ENCODE peak calls at places on chromosomes 16 and 17, in seven cellular contexts. Z, Y, L, S, F, N and Q are unnamed samples.

GRCh38 chr17:69267219-69267618 is 38.6 kb upstream of the ABCA10 start:
- DNase-seq in Z (no peak), Y (no peak), L (no peak), S (no peak), F (no peak), N (no peak), Q (no peak)

GRCh38 chr17:185445-186138 is 4.1 kb upstream of the DOC2B start:
- DNase-seq in Z (peak; percentile 15), Y (no peak), L (no peak), S (no peak), F (no peak), N (no peak), Q (no peak)

GRCh38 chr16:53770641-53771040 is 66.7 kb downstream of the FTO start:
- DNase-seq in Z (no peak), Y (no peak), L (no peak), S (no peak), F (no peak), N (no peak), Q (no peak)

GRCh38 chr17:69358688-69359596 is 32.0 kb upstream of the ABCA5 start:
- DNase-seq in Z (no peak), Y (peak; percentile 36), L (no peak), S (no peak), F (no peak), N (no peak), Q (no peak)

GRCh38 chr17:3961564-3962047 is 2.6 kb downstream of the ATP2A3 start:
- DNase-seq in Z (no peak), Y (no peak), L (no peak), S (no peak), F (no peak), N (peak; percentile 74), Q (no peak)

GRCh38 chr17:13477180-13477611 is 124.5 kb downstream of the HS3ST3A1 start:
- DNase-seq in Z (no peak), Y (no peak), L (no peak), S (no peak), F (no peak), N (no peak), Q (peak; percentile 15)

GRCh38 chr16:48081656-48082055 is 74.1 kb downstream of the ABCC12 start:
- DNase-seq in Z (no peak), Y (no peak), L (no peak), S (no peak), F (no peak), N (no peak), Q (peak; percentile 80)

GRCh38 chr16:8788578-8789172 is 8.8 kb downstream of the TMEM186 start:
- DNase-seq in Z (no peak), Y (no peak), L (no peak), S (no peak), F (no peak), N (peak; percentile 68), Q (no peak)

GRCh38 chr17:4483012-4483840 is 15.5 kb upstream of the SPNS2 start:
- DNase-seq in Z (no peak), Y (no peak), L (peak; percentile 73), S (peak; percentile 5), F (peak; percentile 71), N (peak; percentile 82), Q (no peak)

GRCh38 chr17:64491995-64492394 is 4.9 kb downstream of the POLG2 start:
- DNase-seq in Z (no peak), Y (no peak), L (no peak), S (no peak), F (no peak), N (no peak), Q (no peak)

GRCh38 chr16:15650698-15651161 is 685 bp downstream of the NDE1 start:
- DNase-seq in Z (no peak), Y (peak; percentile 51), L (no peak), S (no peak), F (no peak), N (peak; percentile 44), Q (peak; percentile 49)

GRCh38 chr17:49755681-49756283 is 8.1 kb downstream of the FAM117A start:
- DNase-seq in Z (no peak), Y (no peak), L (no peak), S (no peak), F (no peak), N (no peak), Q (no peak)

GRCh38 chr16:28869201-28869600 is 5.6 kb downstream of the SH2B1 start:
- DNase-seq in Z (no peak), Y (no peak), L (no peak), S (no peak), F (no peak), N (no peak), Q (no peak)

GRCh38 chr17:78019976-78020716 is 61.6 kb downstream of the TNRC6C start:
- DNase-seq in Z (no peak), Y (no peak), L (no peak), S (no peak), F (no peak), N (no peak), Q (no peak)

GRCh38 chr17:38604479-38605229 is 1.1 kb downstream of the SRCIN1 start:
- DNase-seq in Z (no peak), Y (peak; percentile 69), L (no peak), S (no peak), F (no peak), N (no peak), Q (no peak)

GRCh38 chr17:41653421-41654133 is 29.2 kb upstream of the KRT17 start:
- DNase-seq in Z (no peak), Y (no peak), L (no peak), S (no peak), F (no peak), N (no peak), Q (no peak)

GRCh38 chr16:78122774-78123315 is 23.4 kb downstream of the WWOX start:
- DNase-seq in Z (no peak), Y (peak; percentile 56), L (no peak), S (no peak), F (no peak), N (no peak), Q (peak; percentile 72)

GRCh38 chr16:5450435-5451104 is 353.0 kb upstream of the EEF2KMT start:
- DNase-seq in Z (no peak), Y (no peak), L (no peak), S (no peak), F (no peak), N (no peak), Q (no peak)

GRCh38 chr17:50129946-50130777 is at the start of gene SAMD14:
- DNase-seq in Z (no peak), Y (peak; percentile 96), L (no peak), S (peak; percentile 49), F (no peak), N (no peak), Q (peak; percentile 87)

GRCh38 chr17:28188841-28189263 is 130.1 kb upstream of the TMEM97 start:
- DNase-seq in Z (no peak), Y (peak; percentile 50), L (no peak), S (no peak), F (no peak), N (no peak), Q (no peak)

GRCh38 chr17:77635176-77635575 is 323.3 kb upstream of the TNRC6C start:
- DNase-seq in Z (no peak), Y (no peak), L (no peak), S (no peak), F (no peak), N (no peak), Q (no peak)

GRCh38 chr16:55703003-55704001 is 47.5 kb downstream of the SLC6A2 start:
- DNase-seq in Z (no peak), Y (peak; percentile 31), L (no peak), S (no peak), F (no peak), N (peak; percentile 26), Q (peak; percentile 75)

GRCh38 chr17:31609331-31609730 is 217.9 kb downstream of the RAB11FIP4 start:
- DNase-seq in Z (no peak), Y (no peak), L (no peak), S (no peak), F (no peak), N (no peak), Q (no peak)

GRCh38 chr16:27291106-27291505 is 22.5 kb upstream of the NSMCE1 start:
- DNase-seq in Z (no peak), Y (no peak), L (no peak), S (no peak), F (no peak), N (no peak), Q (no peak)

GRCh38 chr16:70696952-70697600 is 11.2 kb upstream of the MTSS2 start:
- DNase-seq in Z (no peak), Y (no peak), L (peak; percentile 64), S (no peak), F (peak; percentile 81), N (no peak), Q (no peak)

GRCh38 chr17:65175952-65176351 is 38.8 kb downstream of the RGS9 start:
- DNase-seq in Z (no peak), Y (no peak), L (no peak), S (no peak), F (no peak), N (no peak), Q (no peak)

GRCh38 chr17:12859520-12859919 is 70.2 kb downstream of the ARHGAP44 start:
- DNase-seq in Z (no peak), Y (no peak), L (no peak), S (no peak), F (no peak), N (no peak), Q (no peak)

GRCh38 chr17:17538417-17539391 is 42.5 kb upstream of the RASD1 start:
- DNase-seq in Z (no peak), Y (no peak), L (peak; percentile 51), S (no peak), F (no peak), N (peak; percentile 82), Q (no peak)

GRCh38 chr17:67359960-67360817 is 6.2 kb downstream of the PSMD12 start:
- DNase-seq in Z (no peak), Y (peak; percentile 67), L (no peak), S (no peak), F (no peak), N (no peak), Q (no peak)

GRCh38 chr16:83305092-83305491 is 502.7 kb upstream of the HSBP1 start:
- DNase-seq in Z (no peak), Y (no peak), L (no peak), S (no peak), F (no peak), N (no peak), Q (peak; percentile 86)

GRCh38 chr17:6420173-6420641 is 14.7 kb downstream of the AIPL1 start:
- DNase-seq in Z (no peak), Y (no peak), L (no peak), S (no peak), F (no peak), N (no peak), Q (peak; percentile 40)

GRCh38 chr17:36808181-36808661 is 129.1 kb upstream of the LHX1 start:
- DNase-seq in Z (no peak), Y (peak; percentile 91), L (no peak), S (no peak), F (no peak), N (no peak), Q (peak; percentile 37)

GRCh38 chr16:73125860-73126259 is 77.9 kb upstream of the ZFHX3 start:
- DNase-seq in Z (no peak), Y (no peak), L (no peak), S (no peak), F (no peak), N (no peak), Q (peak; percentile 79)

GRCh38 chr16:22370038-22370541 is 4.3 kb downstream of the CDR2 start:
- DNase-seq in Z (no peak), Y (no peak), L (no peak), S (no peak), F (no peak), N (no peak), Q (peak; percentile 54)

GRCh38 chr16:20792216-20792615 is 14.1 kb downstream of the ERI2 start:
- DNase-seq in Z (no peak), Y (no peak), L (no peak), S (no peak), F (no peak), N (no peak), Q (no peak)